ENCODE peak calls at places on chromosomes 3 and 15, in nine cellular contexts. D is HAP-1, J is NB4, X is NCI-H526, T is memory B cell, G is NCI-H345, H is MV-4-11, I is GM13976, Z is fibroblast of the conjunctiva. F is an unnamed sample.

GRCh38 chr3:171101982-171102610 is 75.6 kb upstream of the SLC2A2 start:
- DNase-seq in D (no peak), J (peak), X (peak), T (no peak), G (no peak), H (no peak), I (no peak), Z (no peak), F (no peak)

GRCh38 chr15:42154576-42155355 is 1.7 kb downstream of the PLA2G4F start:
- DNase-seq in D (no peak), J (no peak), X (peak), T (no peak), G (no peak), H (no peak), I (no peak), Z (no peak), F (no peak)

GRCh38 chr15:66598095-66598815 is 32.5 kb upstream of the LCTL start:
- DNase-seq in D (no peak), J (no peak), X (no peak), T (no peak), G (no peak), H (no peak), I (no peak), Z (no peak), F (no peak)

GRCh38 chr15:52183562-52184173 is 7.5 kb downstream of the GNB5 start:
- DNase-seq in D (peak), J (peak), X (peak), T (no peak), G (no peak), H (no peak), I (no peak), Z (peak), F (peak)

GRCh38 chr15:63487076-63487757 is 17.2 kb upstream of the USP3 start:
- DNase-seq in D (peak), J (peak), X (peak), T (peak), G (no peak), H (peak), I (peak), Z (no peak), F (peak)

GRCh38 chr3:148646126-148646660 is 51.5 kb upstream of the AGTR1 start:
- DNase-seq in D (no peak), J (no peak), X (no peak), T (no peak), G (no peak), H (no peak), I (no peak), Z (no peak), F (no peak)

GRCh38 chr15:32866486-32867312 is 148.9 kb downstream of the GREM1 start:
- DNase-seq in D (no peak), J (peak), X (peak), T (no peak), G (no peak), H (peak), I (no peak), Z (no peak), F (no peak)

GRCh38 chr3:58009749-58010535 is 1.7 kb downstream of the FLNB start:
- DNase-seq in D (no peak), J (no peak), X (peak), T (no peak), G (no peak), H (no peak), I (no peak), Z (no peak), F (no peak)

GRCh38 chr15:101447168-101447533 is 42.4 kb downstream of the PCSK6 start:
- DNase-seq in D (no peak), J (no peak), X (no peak), T (no peak), G (no peak), H (no peak), I (no peak), Z (no peak), F (no peak)

GRCh38 chr15:80549191-80549590 is 145.0 kb downstream of the ARNT2 start:
- DNase-seq in D (no peak), J (no peak), X (no peak), T (no peak), G (no peak), H (no peak), I (no peak), Z (no peak), F (no peak)

GRCh38 chr3:15051531-15051930 is 13.6 kb downstream of the MRPS25 start:
- DNase-seq in D (peak), J (peak), X (peak), T (no peak), G (peak), H (peak), I (peak), Z (no peak), F (peak)

GRCh38 chr3:96259299-96259698 is 555.1 kb upstream of the EPHA6 start:
- DNase-seq in D (no peak), J (no peak), X (no peak), T (no peak), G (no peak), H (no peak), I (no peak), Z (no peak), F (no peak)

GRCh38 chr3:9503283-9503682 is 50.3 kb downstream of the LHFPL4 start:
- DNase-seq in D (peak), J (peak), X (peak), T (peak), G (peak), H (peak), I (peak), Z (peak), F (peak)

GRCh38 chr15:63079938-63080626 is 37.5 kb downstream of the TPM1 start:
- DNase-seq in D (no peak), J (no peak), X (no peak), T (no peak), G (no peak), H (no peak), I (no peak), Z (no peak), F (no peak)

GRCh38 chr3:25428003-25428861 is at the start of gene RARB:
- DNase-seq in D (peak), J (peak), X (peak), T (no peak), G (no peak), H (peak), I (peak), Z (peak), F (no peak)

GRCh38 chr3:186413615-186414415 is 51.8 kb upstream of the DGKG start:
- DNase-seq in D (peak), J (peak), X (peak), T (peak), G (peak), H (no peak), I (peak), Z (no peak), F (no peak)

F was measured in GM13977.